ENCODE peak calls at places on chromosomes 11 and 22, in seven cellular contexts. E is GM23338; U is CD8-positive, alpha-beta memory T cell; C is pons; A is T-helper 2 cell; N is coronary artery; K is A549. B is an unnamed sample.

GRCh38 chr22:20117656-20118571 is 888 bp upstream of the TRMT2A start:
- DNase-seq in K (no peak), A (peak; percentile 51), U (peak; percentile 47), E (peak; percentile 32), N (no peak), C (no peak), B (no peak)

GRCh38 chr22:25045176-25045575 is 92.7 kb downstream of the KIAA1671 start:
- DNase-seq in C (no peak), K (no peak), A (no peak), E (no peak), N (no peak), U (no peak), B (no peak)

GRCh38 chr11:75374646-75375045 is 23.2 kb upstream of the ARRB1 start:
- DNase-seq in A (no peak), N (no peak), K (no peak), C (no peak), U (no peak), E (no peak), B (no peak)

GRCh38 chr22:48752451-48753380 is 1075.0 kb downstream of the BRD1 start:
- DNase-seq in E (no peak), C (no peak), N (peak; percentile 66), U (no peak), A (no peak), K (no peak), B (peak; percentile 87)

GRCh38 chr11:75790986-75791385 is 22.4 kb downstream of the DGAT2 start:
- DNase-seq in C (no peak), N (no peak), E (no peak), U (no peak), A (no peak), K (no peak), B (no peak)

GRCh38 chr11:128465531-128465930 is 121.8 kb downstream of the ETS1 start:
- DNase-seq in A (no peak), C (no peak), U (no peak), K (no peak), N (no peak), E (no peak), B (no peak)

GRCh38 chr22:22761963-22762772 is 117.8 kb downstream of the GGTLC2 start:
- DNase-seq in U (no peak), K (no peak), C (no peak), N (peak; percentile 64), A (no peak), E (no peak), B (no peak)

GRCh38 chr22:24367841-24368240 is 59.6 kb upstream of the ADORA2A start:
- DNase-seq in C (no peak), N (no peak), U (no peak), A (no peak), K (no peak), E (no peak), B (no peak)

GRCh38 chr22:21076907-21077625 is 31.3 kb downstream of the LRRC74B start:
- DNase-seq in K (no peak), C (no peak), A (no peak), U (no peak), N (no peak), E (no peak), B (no peak)

GRCh38 chr22:29128891-29129643 is 56.2 kb downstream of the KREMEN1 start:
- DNase-seq in K (no peak), U (no peak), E (no peak), A (no peak), N (no peak), C (no peak), B (no peak)

GRCh38 chr22:38262051-38262795 is 10.6 kb downstream of the TMEM184B start:
- DNase-seq in E (peak; percentile 85), A (peak; percentile 49), U (no peak), N (no peak), C (peak; percentile 79), K (no peak), B (no peak)

GRCh38 chr11:102453286-102453797 is 777 bp upstream of the TMEM123 start:
- DNase-seq in N (no peak), C (peak; percentile 56), E (peak; percentile 51), K (no peak), A (no peak), U (no peak), B (no peak)

GRCh38 chr11:44848963-44849350 is 101.7 kb downstream of the TP53I11 start:
- DNase-seq in K (no peak), N (no peak), U (no peak), A (no peak), E (no peak), C (no peak), B (no peak)

GRCh38 chr11:46686886-46687810 is 13.3 kb downstream of the ARHGAP1 start:
- DNase-seq in N (no peak), A (no peak), C (peak; percentile 73), E (no peak), K (no peak), U (no peak), B (no peak)

GRCh38 chr22:42412744-42413220 is 19.4 kb downstream of the NFAM1 start:
- DNase-seq in U (no peak), N (no peak), K (no peak), A (no peak), C (no peak), E (peak; percentile 75), B (no peak)

GRCh38 chr22:45928726-45929359 is 48.1 kb downstream of the WNT7B start:
- DNase-seq in N (no peak), K (no peak), A (no peak), E (no peak), U (no peak), C (no peak), B (no peak)

GRCh38 chr11:12157241-12157661 is 46.9 kb downstream of the MICAL2 start:
- DNase-seq in C (peak; percentile 20), K (no peak), E (no peak), U (no peak), N (peak; percentile 65), A (peak; percentile 82), B (no peak)

GRCh38 chr11:72085836-72086475 is 5.3 kb downstream of the LRRC51 start:
- DNase-seq in A (no peak), C (peak; percentile 97), E (peak; percentile 42), K (no peak), N (no peak), U (no peak), B (no peak)

GRCh38 chr11:86514453-86514852 is 139.8 kb downstream of the CCDC81 start:
- DNase-seq in U (no peak), N (no peak), E (no peak), K (no peak), C (no peak), A (no peak), B (no peak)

GRCh38 chr11:124884869-124885479 is 12.7 kb downstream of the ROBO4 start:
- DNase-seq in E (no peak), U (no peak), A (no peak), N (peak; percentile 52), C (no peak), K (no peak), B (peak; percentile 76)

GRCh38 chr22:39471421-39472141 is 14.8 kb downstream of the MGAT3 start:
- DNase-seq in U (no peak), E (no peak), N (no peak), K (no peak), C (no peak), A (peak; percentile 42), B (no peak)

GRCh38 chr22:43539572-43540533 is 128.0 kb downstream of the MPPED1 start:
- DNase-seq in U (no peak), E (no peak), C (no peak), K (no peak), N (no peak), A (no peak), B (peak; percentile 86)